ENCODE peak calls at places on chromosomes 5 and 9, in ten cellular contexts. One of them, this sample, is unnamed.

GRCh38 chr5:154166901-154167791 is 23.4 kb upstream of the GALNT10 start:
- DNase-seq in H7: peak; percentile 51
- DNase-seq in psoas muscle: no peak
- DNase-seq in transverse colon: no peak
- DNase-seq in tibial artery: no peak
- DNase-seq in mesendoderm: peak; percentile 67
- DNase-seq in heart right ventricle: no peak
- DNase-seq in bronchial epithelial cell: peak; percentile 29
- DNase-seq in sigmoid colon: no peak
- DNase-seq in BJ: no peak
- DNase-seq in this sample: no peak

GRCh38 chr5:133247145-133247709 is 195.4 kb downstream of the HSPA4 start:
- DNase-seq in H7: no peak
- DNase-seq in psoas muscle: no peak
- DNase-seq in transverse colon: no peak
- DNase-seq in tibial artery: no peak
- DNase-seq in mesendoderm: no peak
- DNase-seq in heart right ventricle: no peak
- DNase-seq in bronchial epithelial cell: no peak
- DNase-seq in sigmoid colon: no peak
- DNase-seq in BJ: no peak
- DNase-seq in this sample: no peak

GRCh38 chr5:61673007-61673735 is 341.1 kb downstream of the ZSWIM6 start:
- DNase-seq in H7: no peak
- DNase-seq in psoas muscle: no peak
- DNase-seq in transverse colon: peak; percentile 76
- DNase-seq in tibial artery: no peak
- DNase-seq in mesendoderm: peak; percentile 33
- DNase-seq in heart right ventricle: no peak
- DNase-seq in bronchial epithelial cell: peak; percentile 94
- DNase-seq in sigmoid colon: no peak
- DNase-seq in BJ: no peak
- DNase-seq in this sample: peak; percentile 54

GRCh38 chr5:14864181-14864812 is 7.3 kb downstream of the ANKH start:
- DNase-seq in H7: no peak
- DNase-seq in psoas muscle: no peak
- DNase-seq in transverse colon: no peak
- DNase-seq in tibial artery: no peak
- DNase-seq in mesendoderm: no peak
- DNase-seq in heart right ventricle: no peak
- DNase-seq in bronchial epithelial cell: no peak
- DNase-seq in sigmoid colon: no peak
- DNase-seq in BJ: no peak
- DNase-seq in this sample: no peak

GRCh38 chr5:39547548-39548154 is 122.9 kb upstream of the DAB2 start:
- DNase-seq in H7: peak; percentile 23
- DNase-seq in psoas muscle: no peak
- DNase-seq in transverse colon: peak; percentile 27
- DNase-seq in tibial artery: no peak
- DNase-seq in mesendoderm: peak; percentile 63
- DNase-seq in heart right ventricle: no peak
- DNase-seq in bronchial epithelial cell: peak; percentile 53
- DNase-seq in sigmoid colon: no peak
- DNase-seq in BJ: no peak
- DNase-seq in this sample: no peak

GRCh38 chr5:56480305-56481146 is 247.4 kb upstream of the ANKRD55 start:
- DNase-seq in H7: peak; percentile 86
- DNase-seq in psoas muscle: peak; percentile 76
- DNase-seq in transverse colon: peak; percentile 48
- DNase-seq in tibial artery: peak; percentile 81
- DNase-seq in mesendoderm: peak; percentile 78
- DNase-seq in heart right ventricle: peak; percentile 75
- DNase-seq in bronchial epithelial cell: peak; percentile 50
- DNase-seq in sigmoid colon: peak; percentile 78
- DNase-seq in BJ: no peak
- DNase-seq in this sample: peak; percentile 90

GRCh38 chr5:19531374-19531952 is 456.5 kb downstream of the CDH18 start:
- DNase-seq in H7: no peak
- DNase-seq in psoas muscle: no peak
- DNase-seq in transverse colon: no peak
- DNase-seq in tibial artery: no peak
- DNase-seq in mesendoderm: no peak
- DNase-seq in heart right ventricle: no peak
- DNase-seq in bronchial epithelial cell: peak; percentile 99
- DNase-seq in sigmoid colon: no peak
- DNase-seq in BJ: no peak
- DNase-seq in this sample: no peak

GRCh38 chr5:35345222-35345621 is 114.9 kb upstream of the PRLR start:
- DNase-seq in H7: no peak
- DNase-seq in psoas muscle: no peak
- DNase-seq in transverse colon: no peak
- DNase-seq in tibial artery: no peak
- DNase-seq in mesendoderm: peak; percentile 61
- DNase-seq in heart right ventricle: no peak
- DNase-seq in bronchial epithelial cell: no peak
- DNase-seq in sigmoid colon: no peak
- DNase-seq in BJ: no peak
- DNase-seq in this sample: no peak

GRCh38 chr5:124642148-124642547 is 104.3 kb downstream of the ZNF608 start:
- DNase-seq in H7: no peak
- DNase-seq in psoas muscle: no peak
- DNase-seq in transverse colon: no peak
- DNase-seq in tibial artery: no peak
- DNase-seq in mesendoderm: no peak
- DNase-seq in heart right ventricle: no peak
- DNase-seq in bronchial epithelial cell: no peak
- DNase-seq in sigmoid colon: no peak
- DNase-seq in BJ: no peak
- DNase-seq in this sample: no peak

GRCh38 chr5:11851965-11852745 is 52.1 kb downstream of the CTNND2 start:
- DNase-seq in H7: no peak
- DNase-seq in psoas muscle: no peak
- DNase-seq in transverse colon: no peak
- DNase-seq in tibial artery: no peak
- DNase-seq in mesendoderm: peak; percentile 37
- DNase-seq in heart right ventricle: no peak
- DNase-seq in bronchial epithelial cell: no peak
- DNase-seq in sigmoid colon: no peak
- DNase-seq in BJ: no peak
- DNase-seq in this sample: no peak

GRCh38 chr5:179886190-179886589 is 21.5 kb downstream of the TBC1D9B start:
- DNase-seq in H7: no peak
- DNase-seq in psoas muscle: no peak
- DNase-seq in transverse colon: no peak
- DNase-seq in tibial artery: no peak
- DNase-seq in mesendoderm: no peak
- DNase-seq in heart right ventricle: no peak
- DNase-seq in bronchial epithelial cell: no peak
- DNase-seq in sigmoid colon: no peak
- DNase-seq in BJ: no peak
- DNase-seq in this sample: no peak
- H3K36me3 ChIP-seq in H7: peaks cover 33% of the 10 kb centered on the region
- H3K36me3 ChIP-seq in psoas muscle: peaks cover 76% of the 10 kb centered on the region
- H3K36me3 ChIP-seq in transverse colon: peaks cover 36% of the 10 kb centered on the region
- H3K36me3 ChIP-seq in tibial artery: peaks cover 92% of the 10 kb centered on the region
- H3K36me3 ChIP-seq in mesendoderm: peaks cover 13% of the 10 kb centered on the region
- H3K36me3 ChIP-seq in heart right ventricle: peaks cover 88% of the 10 kb centered on the region
- H3K36me3 ChIP-seq in bronchial epithelial cell: peaks cover 36% of the 10 kb centered on the region
- H3K36me3 ChIP-seq in sigmoid colon: peaks cover 46% of the 10 kb centered on the region
- H3K36me3 ChIP-seq in BJ: peaks cover 39% of the 10 kb centered on the region
- H3K36me3 ChIP-seq in this sample: peaks cover 90% of the 10 kb centered on the region

GRCh38 chr5:163437011-163437308 is 435 bp upstream of the CCNG1 start:
- DNase-seq in H7: no peak
- DNase-seq in psoas muscle: no peak
- DNase-seq in transverse colon: no peak
- DNase-seq in tibial artery: no peak
- DNase-seq in mesendoderm: no peak
- DNase-seq in heart right ventricle: no peak
- DNase-seq in bronchial epithelial cell: no peak
- DNase-seq in sigmoid colon: no peak
- DNase-seq in BJ: no peak
- DNase-seq in this sample: no peak

GRCh38 chr5:163436515-163436914 is 880 bp upstream of the CCNG1 start:
- DNase-seq in H7: no peak
- DNase-seq in psoas muscle: no peak
- DNase-seq in transverse colon: no peak
- DNase-seq in tibial artery: no peak
- DNase-seq in mesendoderm: no peak
- DNase-seq in heart right ventricle: no peak
- DNase-seq in bronchial epithelial cell: no peak
- DNase-seq in sigmoid colon: no peak
- DNase-seq in BJ: no peak
- DNase-seq in this sample: no peak

GRCh38 chr5:163433271-163433670 is 4.1 kb upstream of the CCNG1 start:
- DNase-seq in H7: no peak
- DNase-seq in psoas muscle: no peak
- DNase-seq in transverse colon: peak; percentile 32
- DNase-seq in tibial artery: no peak
- DNase-seq in mesendoderm: peak; percentile 72
- DNase-seq in heart right ventricle: no peak
- DNase-seq in bronchial epithelial cell: no peak
- DNase-seq in sigmoid colon: no peak
- DNase-seq in BJ: no peak
- DNase-seq in this sample: no peak

GRCh38 chr5:163432527-163432926 is 4.9 kb upstream of the CCNG1 start:
- DNase-seq in H7: no peak
- DNase-seq in psoas muscle: no peak
- DNase-seq in transverse colon: no peak
- DNase-seq in tibial artery: no peak
- DNase-seq in mesendoderm: no peak
- DNase-seq in heart right ventricle: no peak
- DNase-seq in bronchial epithelial cell: no peak
- DNase-seq in sigmoid colon: no peak
- DNase-seq in BJ: no peak
- DNase-seq in this sample: no peak

DNA sequence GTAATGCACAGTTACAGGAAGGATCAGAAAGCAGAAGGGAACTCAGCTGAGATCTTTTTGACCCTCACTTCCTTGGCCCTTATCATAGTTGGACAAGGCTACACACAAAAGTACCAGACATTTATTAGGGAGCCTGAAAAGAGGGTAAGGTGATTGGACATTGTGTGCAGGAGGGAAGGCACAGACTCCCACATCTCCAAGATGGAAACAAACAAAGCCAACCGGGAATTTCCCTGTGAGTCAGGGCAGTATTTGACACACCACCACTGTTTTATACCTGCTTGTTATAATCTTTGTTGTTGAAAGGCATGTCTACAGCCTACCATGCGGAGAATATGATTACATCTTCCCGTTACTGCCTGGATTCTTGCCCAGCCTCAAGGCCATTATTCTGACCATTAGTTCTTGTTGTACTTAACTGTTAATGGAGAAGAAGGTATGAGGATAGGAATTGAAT is 3.0 kb upstream of the CCNG1 start:
- DNase-seq in H7: no peak
- DNase-seq in psoas muscle: no peak
- DNase-seq in transverse colon: peak; percentile 45
- DNase-seq in tibial artery: no peak
- DNase-seq in mesendoderm: no peak
- DNase-seq in heart right ventricle: no peak
- DNase-seq in bronchial epithelial cell: peak; percentile 90
- DNase-seq in sigmoid colon: no peak
- DNase-seq in BJ: no peak
- DNase-seq in this sample: no peak
- H3K36me3 ChIP-seq in H7: peaks cover 5% of the 10 kb centered on the region
- H3K36me3 ChIP-seq in psoas muscle: no peaks in the 10 kb centered on the region
- H3K36me3 ChIP-seq in transverse colon: no peaks in the 10 kb centered on the region
- H3K36me3 ChIP-seq in tibial artery: no peaks in the 10 kb centered on the region
- H3K36me3 ChIP-seq in mesendoderm: no peaks in the 10 kb centered on the region
- H3K36me3 ChIP-seq in heart right ventricle: no peaks in the 10 kb centered on the region
- H3K36me3 ChIP-seq in bronchial epithelial cell: peaks cover 2% of the 10 kb centered on the region
- H3K36me3 ChIP-seq in sigmoid colon: no peaks in the 10 kb centered on the region
- H3K36me3 ChIP-seq in BJ: no peaks in the 10 kb centered on the region
- H3K36me3 ChIP-seq in this sample: no peaks in the 10 kb centered on the region

DNA sequence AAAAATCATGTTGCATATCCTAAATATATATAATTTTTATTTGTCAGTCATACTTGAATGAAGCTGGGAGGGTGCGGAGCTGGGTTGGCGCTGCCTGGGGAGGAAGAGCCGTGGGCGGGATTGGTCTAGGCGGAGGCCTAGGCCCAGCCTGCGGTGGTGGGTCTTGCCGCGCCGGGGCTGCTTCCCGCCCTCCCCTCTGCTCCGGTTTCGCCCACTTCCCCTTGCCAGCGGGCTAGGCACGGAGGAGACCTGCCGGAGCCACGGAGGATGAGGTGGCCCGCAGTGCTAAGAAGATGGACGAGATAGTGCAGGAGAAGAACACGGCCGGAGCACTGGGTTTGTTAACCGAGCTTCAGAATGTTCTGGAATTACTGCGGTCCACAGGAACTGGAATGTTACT is 54.0 kb upstream of the IGFBPL1 start:
- DNase-seq in H7: no peak
- DNase-seq in psoas muscle: no peak
- DNase-seq in transverse colon: no peak
- DNase-seq in tibial artery: no peak
- DNase-seq in mesendoderm: no peak
- DNase-seq in heart right ventricle: no peak
- DNase-seq in bronchial epithelial cell: no peak
- DNase-seq in sigmoid colon: no peak
- DNase-seq in BJ: no peak
- DNase-seq in this sample: peak; percentile 70
- H3K36me3 ChIP-seq in H7: no peaks in the 10 kb centered on the region
- H3K36me3 ChIP-seq in psoas muscle: no peaks in the 10 kb centered on the region
- H3K36me3 ChIP-seq in transverse colon: no peaks in the 10 kb centered on the region
- H3K36me3 ChIP-seq in tibial artery: no peaks in the 10 kb centered on the region
- H3K36me3 ChIP-seq in mesendoderm: no peaks in the 10 kb centered on the region
- H3K36me3 ChIP-seq in heart right ventricle: no peaks in the 10 kb centered on the region
- H3K36me3 ChIP-seq in bronchial epithelial cell: no peaks in the 10 kb centered on the region
- H3K36me3 ChIP-seq in sigmoid colon: no peaks in the 10 kb centered on the region
- H3K36me3 ChIP-seq in BJ: no peaks in the 10 kb centered on the region
- H3K36me3 ChIP-seq in this sample: no peaks in the 10 kb centered on the region

DNA sequence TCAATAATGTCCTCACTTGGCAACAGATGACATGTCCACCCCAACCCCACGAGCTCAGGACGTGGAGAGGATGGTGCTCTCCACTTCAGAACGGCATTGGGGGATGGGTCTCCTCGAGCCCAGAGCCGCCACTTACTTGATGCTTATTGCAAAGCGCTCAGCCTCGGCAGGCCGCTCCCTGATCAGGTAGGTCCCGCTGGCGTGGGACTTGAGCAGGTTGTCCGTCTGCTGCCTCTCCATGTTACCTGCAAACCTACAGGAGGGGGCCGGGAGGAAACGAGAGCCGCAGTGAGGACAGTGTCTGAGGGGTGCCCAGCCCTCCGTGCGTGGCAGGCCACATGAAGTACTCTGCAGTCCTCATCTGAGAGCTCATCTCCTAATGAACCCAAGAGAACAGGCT is 36.6 kb upstream of the SARDH start:
- DNase-seq in H7: peak; percentile 25
- DNase-seq in psoas muscle: peak; percentile 38
- DNase-seq in transverse colon: no peak
- DNase-seq in tibial artery: peak; percentile 55
- DNase-seq in mesendoderm: no peak
- DNase-seq in heart right ventricle: no peak
- DNase-seq in bronchial epithelial cell: no peak
- DNase-seq in sigmoid colon: no peak
- DNase-seq in BJ: no peak
- DNase-seq in this sample: peak; percentile 60
- H3K36me3 ChIP-seq in H7: peaks cover 11% of the 10 kb centered on the region
- H3K36me3 ChIP-seq in psoas muscle: no peaks in the 10 kb centered on the region
- H3K36me3 ChIP-seq in transverse colon: no peaks in the 10 kb centered on the region
- H3K36me3 ChIP-seq in tibial artery: peaks cover 63% of the 10 kb centered on the region
- H3K36me3 ChIP-seq in mesendoderm: peaks cover 5% of the 10 kb centered on the region
- H3K36me3 ChIP-seq in heart right ventricle: peaks cover 48% of the 10 kb centered on the region
- H3K36me3 ChIP-seq in bronchial epithelial cell: peaks cover 37% of the 10 kb centered on the region
- H3K36me3 ChIP-seq in sigmoid colon: no peaks in the 10 kb centered on the region
- H3K36me3 ChIP-seq in BJ: peaks cover 28% of the 10 kb centered on the region
- H3K36me3 ChIP-seq in this sample: peaks cover 26% of the 10 kb centered on the region

GRCh38 chr9:134034215-134035040 is 9.1 kb downstream of the BRD3OS start:
- DNase-seq in H7: peak; percentile 37
- DNase-seq in psoas muscle: no peak
- DNase-seq in transverse colon: no peak
- DNase-seq in tibial artery: no peak
- DNase-seq in mesendoderm: no peak
- DNase-seq in heart right ventricle: no peak
- DNase-seq in bronchial epithelial cell: no peak
- DNase-seq in sigmoid colon: peak; percentile 33
- DNase-seq in BJ: no peak
- DNase-seq in this sample: no peak
- H3K36me3 ChIP-seq in H7: peaks cover 41% of the 10 kb centered on the region
- H3K36me3 ChIP-seq in psoas muscle: peaks cover 93% of the 10 kb centered on the region
- H3K36me3 ChIP-seq in transverse colon: peaks cover 45% of the 10 kb centered on the region
- H3K36me3 ChIP-seq in tibial artery: peaks cover 80% of the 10 kb centered on the region
- H3K36me3 ChIP-seq in mesendoderm: peaks cover 23% of the 10 kb centered on the region
- H3K36me3 ChIP-seq in heart right ventricle: peaks cover 98% of the 10 kb centered on the region
- H3K36me3 ChIP-seq in bronchial epithelial cell: peaks cover 23% of the 10 kb centered on the region
- H3K36me3 ChIP-seq in sigmoid colon: peaks cover 51% of the 10 kb centered on the region
- H3K36me3 ChIP-seq in BJ: peaks cover 38% of the 10 kb centered on the region
- H3K36me3 ChIP-seq in this sample: peaks cover 23% of the 10 kb centered on the region